ENCODE peak calls at places on chromosomes 6 and 20, in six cellular contexts. M, G, W, B, K and U are unnamed samples.

GRCh38 chr6:52654592-52654991 is 16.3 kb upstream of the TMEM14A start:
- DNase-seq in B (no peak), K (no peak), G (no peak), M (no peak), W (no peak), U (no peak)

GRCh38 chr20:872855-873520 is 39.5 kb downstream of the FAM110A start:
- DNase-seq in K (no peak), B (no peak), G (no peak), M (no peak), W (no peak), U (no peak)

GRCh38 chr6:108121612-108122011 is 44.2 kb upstream of the NR2E1 start:
- DNase-seq in B (no peak), M (no peak), G (no peak), W (no peak), K (no peak), U (no peak)

GRCh38 chr20:58511364-58511763 is 3.8 kb downstream of the APCDD1L start:
- DNase-seq in W (no peak), G (no peak), M (no peak), K (no peak), B (no peak), U (no peak)

GRCh38 chr6:12324096-12324495 is 33.9 kb downstream of the EDN1 start:
- DNase-seq in W (no peak), G (no peak), K (no peak), B (no peak), M (peak; percentile 45), U (peak; percentile 96)

GRCh38 chr6:85240787-85241186 is 209.1 kb upstream of the NT5E start:
- DNase-seq in K (no peak), B (no peak), W (no peak), G (no peak), M (no peak), U (no peak)

GRCh38 chr20:48637461-48637860 is 190.3 kb downstream of the PREX1 start:
- DNase-seq in K (no peak), M (no peak), B (no peak), G (no peak), W (no peak), U (no peak)

GRCh38 chr6:35568967-35569606 is 56.4 kb upstream of the TULP1 start:
- DNase-seq in M (peak; percentile 55), G (peak; percentile 73), B (peak; percentile 48), K (no peak), W (peak; percentile 80), U (peak; percentile 58)

GRCh38 chr6:116665464-116665863 is 3.1 kb downstream of the ZUP1 start:
- DNase-seq in G (no peak), B (no peak), W (no peak), M (no peak), K (no peak), U (no peak)

GRCh38 chr6:30647802-30648460 is 998 bp downstream of the C6orf136 start:
- DNase-seq in M (no peak), K (no peak), W (no peak), G (no peak), B (no peak), U (peak; percentile 80)

DNA sequence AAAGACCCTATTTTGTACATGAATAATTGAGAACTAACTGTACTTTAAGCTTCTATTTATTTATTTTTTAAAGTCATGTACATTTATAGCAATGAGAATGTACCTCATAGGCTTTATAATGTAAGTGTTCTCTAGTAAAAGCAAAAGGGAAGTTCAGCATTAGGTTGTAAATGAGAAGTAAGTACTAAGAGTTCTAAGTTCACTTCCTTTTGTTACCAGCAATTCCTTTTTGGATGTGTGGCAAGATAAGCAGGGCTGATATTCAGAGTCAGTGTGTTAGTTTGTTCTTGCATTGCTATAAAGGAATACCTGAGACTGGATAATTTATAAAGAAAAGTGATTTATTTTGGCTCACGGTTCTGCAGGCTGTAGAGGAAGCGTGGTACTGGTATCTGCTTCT is 54.0 kb upstream of the CCN2 start:
- DNase-seq in W (no peak), G (no peak), K (no peak), M (no peak), B (no peak), U (peak; percentile 73)
- H3K27ac ChIP-seq in W (no peak overlapping the region), G (no peak overlapping the region), K (no peak overlapping the region), M (no peak overlapping the region), B (no peak overlapping the region), U (no peak overlapping the region)

DNA sequence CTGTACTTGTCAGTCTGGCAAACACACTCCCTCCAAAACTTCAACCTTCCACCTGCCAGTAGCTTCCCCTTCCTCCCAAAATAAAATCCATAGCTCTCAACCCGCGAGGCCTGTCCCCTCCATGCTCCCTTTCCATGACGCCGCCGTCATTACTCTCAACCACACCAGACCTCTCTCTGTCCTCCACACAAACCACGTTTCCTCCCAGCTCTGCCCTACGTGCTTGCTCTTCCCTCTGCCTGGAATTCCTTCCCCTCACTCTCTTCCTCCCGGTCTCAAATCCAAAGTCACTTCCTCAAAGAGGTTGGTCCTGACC is 125.3 kb downstream of the NFATC2 start:
- DNase-seq in W (no peak), G (no peak), K (no peak), B (no peak), M (no peak), U (no peak)
- H3K27ac ChIP-seq in W (no peak overlapping the region), G (peak overlapping the region; percentile 4), K (no peak overlapping the region), B (peak overlapping the region; percentile 44), M (no peak overlapping the region), U (no peak overlapping the region)

GRCh38 chr20:22464312-22465003 is 119.9 kb downstream of the FOXA2 start:
- DNase-seq in W (no peak), M (no peak), B (no peak), K (no peak), G (no peak), U (no peak)
- H3K27ac ChIP-seq in W (no peak overlapping the region), M (no peak overlapping the region), B (no peak overlapping the region), K (no peak overlapping the region), G (no peak overlapping the region), U (no peak overlapping the region)

GRCh38 chr6:163250122-163250521 is 164.4 kb upstream of the QKI start:
- DNase-seq in B (no peak), W (no peak), G (no peak), M (peak; percentile 8), K (no peak), U (no peak)

GRCh38 chr6:163253556-163254213 is 160.8 kb upstream of the QKI start:
- DNase-seq in K (no peak), W (no peak), M (no peak), G (no peak), B (no peak), U (no peak)

GRCh38 chr6:163254341-163254835 is 160.1 kb upstream of the QKI start:
- DNase-seq in G (no peak), K (no peak), M (no peak), W (no peak), B (no peak), U (no peak)

GRCh38 chr6:163249651-163250101 is 164.8 kb upstream of the QKI start:
- DNase-seq in G (no peak), B (no peak), K (no peak), M (no peak), W (no peak), U (no peak)

DNA sequence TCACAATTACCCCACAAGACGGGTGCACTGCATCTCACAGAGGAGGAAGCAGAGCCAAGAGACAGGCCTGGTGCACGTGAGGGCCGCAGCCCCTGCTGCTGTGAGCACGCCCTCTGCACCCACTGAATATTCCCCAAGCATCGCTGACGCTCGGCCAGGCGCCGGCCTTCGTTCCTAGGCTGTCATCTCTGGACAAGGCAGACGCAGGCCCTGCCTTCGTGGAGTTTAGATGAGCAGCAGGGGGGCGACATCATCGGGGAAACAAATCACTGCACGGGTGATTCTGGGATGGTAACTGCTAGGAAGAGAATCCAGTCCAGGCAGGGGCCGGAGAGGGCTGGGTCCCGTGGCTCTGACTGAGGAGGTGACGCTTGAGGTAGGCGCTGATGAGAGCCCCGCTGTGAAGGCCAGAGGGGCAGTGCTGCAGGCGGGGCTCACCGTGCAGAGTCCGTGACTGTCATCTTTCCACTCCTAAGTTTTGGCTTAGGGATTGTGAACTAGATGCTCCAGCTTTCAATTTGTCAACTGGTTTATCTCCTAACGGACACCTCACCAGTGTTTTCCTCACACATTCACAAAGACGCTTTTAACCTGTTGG is 162.3 kb upstream of the QKI start:
- DNase-seq in K (no peak), B (no peak), M (peak; percentile 7), W (no peak), G (no peak), U (no peak)
- H3K27ac ChIP-seq in K (no peak overlapping the region), B (no peak overlapping the region), M (no peak overlapping the region), W (no peak overlapping the region), G (no peak overlapping the region), U (no peak overlapping the region)

GRCh38 chr20:51429696-51430095 is 112.8 kb downstream of the NFATC2 start:
- DNase-seq in W (no peak), K (no peak), G (no peak), B (no peak), M (no peak), U (no peak)

GRCh38 chr20:51429144-51429482 is 113.4 kb downstream of the NFATC2 start:
- DNase-seq in G (no peak), M (no peak), K (no peak), B (no peak), W (no peak), U (no peak)

GRCh38 chr20:51426879-51427624 is 115.5 kb downstream of the NFATC2 start:
- DNase-seq in M (no peak), B (no peak), W (no peak), G (no peak), K (no peak), U (no peak)

GRCh38 chr20:51428451-51429143 is 113.9 kb downstream of the NFATC2 start:
- DNase-seq in M (peak; percentile 59), W (peak; percentile 85), G (peak; percentile 31), K (peak; percentile 45), B (no peak), U (no peak)

GRCh38 chr20:51427625-51428291 is 114.8 kb downstream of the NFATC2 start:
- DNase-seq in G (no peak), K (no peak), B (no peak), M (no peak), W (no peak), U (no peak)
- H3K27ac ChIP-seq in G (no peak overlapping the region), K (no peak overlapping the region), B (no peak overlapping the region), M (no peak overlapping the region), W (peak overlapping the region; percentile 68), U (no peak overlapping the region)

GRCh38 chr6:152155792-152156191 is 348.3 kb downstream of the ESR1 start:
- DNase-seq in W (no peak), G (no peak), B (no peak), M (no peak), K (no peak), U (no peak)

GRCh38 chr6:152164957-152165356 is 357.5 kb downstream of the ESR1 start:
- DNase-seq in W (no peak), G (no peak), B (no peak), M (no peak), K (no peak), U (no peak)

GRCh38 chr6:152161501-152161900 is 354.0 kb downstream of the ESR1 start:
- DNase-seq in B (no peak), M (no peak), G (no peak), K (no peak), W (no peak), U (no peak)

GRCh38 chr6:152154559-152155356 is 347.3 kb downstream of the ESR1 start:
- DNase-seq in W (no peak), M (no peak), B (no peak), G (no peak), K (no peak), U (no peak)

DNA sequence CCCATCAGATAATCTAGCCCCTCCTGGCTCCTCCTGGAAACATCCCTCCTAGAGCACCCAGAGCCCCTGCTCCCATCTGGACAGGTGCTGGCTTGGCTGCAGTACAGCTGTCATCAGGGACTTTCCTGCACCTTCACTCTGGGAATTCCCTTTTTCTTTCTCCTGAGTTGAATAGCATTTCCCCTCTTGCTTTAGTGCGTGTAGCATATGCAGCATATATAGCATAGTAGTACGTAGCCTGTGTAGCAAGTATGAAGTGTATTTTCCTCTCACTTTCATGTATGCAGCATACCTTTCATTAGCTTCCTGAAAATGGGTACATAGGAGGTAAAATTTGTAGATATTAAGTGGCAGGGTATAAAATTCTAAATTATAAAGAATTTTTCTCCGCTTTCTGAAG is 352.9 kb downstream of the ESR1 start:
- DNase-seq in K (no peak), G (no peak), M (no peak), B (no peak), W (no peak), U (no peak)
- H3K27ac ChIP-seq in K (no peak overlapping the region), G (peak overlapping the region; percentile 15), M (no peak overlapping the region), B (no peak overlapping the region), W (no peak overlapping the region), U (no peak overlapping the region)